ENCODE peak calls at places on chromosomes 12 and 14, in seven cellular contexts. C is endodermal cell, J is pancreas, F is neuronal stem cell, B is tibial nerve, O is transverse colon, N is OCI-LY7. D is an unnamed sample. For H3K9me3, the result is how much of the 10 kb centered on the place peaks cover.

GRCh38 chr12:111785651-111786050 is 18.9 kb downstream of the ALDH2 start:
- DNase-seq in C (no peak), B (no peak), N (no peak), F (no peak), J (no peak), O (no peak), D (no peak)

GRCh38 chr14:103118663-103119404 is 4.4 kb upstream of the TNFAIP2 start:
- DNase-seq in C (no peak), O (peak), B (peak), J (no peak), N (no peak), F (no peak), D (no peak)

GRCh38 chr14:89377544-89377943 is 39.5 kb downstream of the FOXN3 start:
- DNase-seq in O (no peak), N (no peak), C (no peak), J (no peak), F (no peak), B (no peak), D (no peak)

GRCh38 chr12:21773799-21774198 is 707 bp downstream of the KCNJ8 start:
- DNase-seq in F (no peak), J (no peak), O (no peak), N (no peak), C (no peak), B (no peak), D (no peak)

GRCh38 chr14:59189281-59189821 is 884 bp downstream of the DAAM1 start:
- DNase-seq in J (peak), N (peak), O (no peak), B (no peak), C (peak), F (peak), D (peak)

GRCh38 chr12:43551271-43551970 is 582 bp downstream of the ADAMTS20 start:
- DNase-seq in C (peak), O (no peak), J (no peak), N (no peak), F (peak), B (no peak), D (no peak)

GRCh38 chr14:101119830-101120571 is 216.5 kb upstream of the RTL1 start:
- DNase-seq in J (no peak), O (no peak), C (peak), F (no peak), N (no peak), B (peak), D (no peak)

GRCh38 chr12:63042646-63043045 is 107.7 kb upstream of the PPM1H start:
- DNase-seq in O (no peak), J (no peak), N (no peak), B (no peak), F (no peak), C (no peak), D (no peak)

GRCh38 chr14:104514156-104514848 is 65.3 kb upstream of the C14orf180 start:
- DNase-seq in O (no peak), J (peak), B (no peak), F (no peak), C (peak), N (no peak), D (no peak)

GRCh38 chr14:36915089-36915488 is 253.4 kb downstream of the PAX9 start:
- DNase-seq in O (no peak), J (no peak), N (no peak), C (no peak), B (no peak), F (no peak), D (no peak)

GRCh38 chr12:67758119-67758873 is 109.8 kb downstream of the DYRK2 start:
- DNase-seq in C (no peak), F (no peak), N (peak), O (no peak), J (no peak), B (no peak), D (no peak)

GRCh38 chr14:105472496-105472991 is 2.1 kb upstream of the CRIP2 start:
- DNase-seq in C (no peak), B (no peak), O (no peak), N (no peak), F (no peak), J (peak), D (no peak)

GRCh38 chr14:97978336-97978735 is 1181.2 kb downstream of the VRK1 start:
- DNase-seq in J (peak), B (peak), O (peak), N (no peak), F (peak), C (peak), D (peak)
- H3K4me3 ChIP-seq in J (peak), B (peak), O (peak), N (no peak), F (no peak), C (no peak), D (peak)

GRCh38 chr12:87652026-87652425 is 377.2 kb downstream of the C12orf50 start:
- DNase-seq in B (no peak), O (no peak), N (no peak), J (no peak), F (no peak), C (no peak), D (no peak)
- H3K9me3 ChIP-seq in B (under half), O (under half), N (under half), J (under half), F (under half), C (under half), D (under half)

GRCh38 chr12:57736743-57737466 is 1.6 kb downstream of the AGAP2 start:
- DNase-seq in C (peak), J (no peak), F (no peak), N (no peak), B (no peak), O (no peak), D (no peak)

GRCh38 chr12:57737467-57738141 is 938 bp downstream of the AGAP2 start:
- DNase-seq in N (no peak), O (no peak), J (no peak), B (no peak), F (no peak), C (peak), D (no peak)

GRCh38 chr12:57739387-57739786 is 845 bp upstream of the AGAP2 start:
- DNase-seq in O (no peak), F (no peak), C (no peak), N (no peak), J (no peak), B (no peak), D (no peak)

GRCh38 chr12:57738661-57739237 is at the start of gene AGAP2:
- DNase-seq in C (peak), N (no peak), F (no peak), J (no peak), O (no peak), B (no peak), D (no peak)

DNA sequence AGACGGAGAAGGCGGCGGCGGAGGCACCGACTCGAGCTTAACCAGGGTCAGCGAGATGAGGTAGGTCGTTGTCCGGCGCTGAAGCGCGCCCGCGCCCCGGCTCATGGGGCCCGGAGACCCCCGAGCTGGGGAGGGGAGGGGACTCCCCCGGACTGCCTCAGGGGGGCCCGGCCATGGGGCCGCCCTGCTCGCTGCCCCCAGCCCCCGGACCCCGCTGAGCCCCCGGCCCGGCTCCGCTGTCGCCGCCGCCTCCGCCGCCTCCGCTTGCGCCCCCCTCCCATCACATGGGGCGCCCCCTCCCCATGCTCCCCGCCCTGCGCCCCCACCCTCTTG is 434 bp downstream of the AGAP2 start:
- DNase-seq in C (no peak), N (no peak), B (no peak), F (no peak), O (no peak), J (no peak), D (no peak)
- H3K4me3 ChIP-seq in C (no peak), N (no peak), B (peak), F (peak), O (peak), J (peak), D (no peak)

DNA sequence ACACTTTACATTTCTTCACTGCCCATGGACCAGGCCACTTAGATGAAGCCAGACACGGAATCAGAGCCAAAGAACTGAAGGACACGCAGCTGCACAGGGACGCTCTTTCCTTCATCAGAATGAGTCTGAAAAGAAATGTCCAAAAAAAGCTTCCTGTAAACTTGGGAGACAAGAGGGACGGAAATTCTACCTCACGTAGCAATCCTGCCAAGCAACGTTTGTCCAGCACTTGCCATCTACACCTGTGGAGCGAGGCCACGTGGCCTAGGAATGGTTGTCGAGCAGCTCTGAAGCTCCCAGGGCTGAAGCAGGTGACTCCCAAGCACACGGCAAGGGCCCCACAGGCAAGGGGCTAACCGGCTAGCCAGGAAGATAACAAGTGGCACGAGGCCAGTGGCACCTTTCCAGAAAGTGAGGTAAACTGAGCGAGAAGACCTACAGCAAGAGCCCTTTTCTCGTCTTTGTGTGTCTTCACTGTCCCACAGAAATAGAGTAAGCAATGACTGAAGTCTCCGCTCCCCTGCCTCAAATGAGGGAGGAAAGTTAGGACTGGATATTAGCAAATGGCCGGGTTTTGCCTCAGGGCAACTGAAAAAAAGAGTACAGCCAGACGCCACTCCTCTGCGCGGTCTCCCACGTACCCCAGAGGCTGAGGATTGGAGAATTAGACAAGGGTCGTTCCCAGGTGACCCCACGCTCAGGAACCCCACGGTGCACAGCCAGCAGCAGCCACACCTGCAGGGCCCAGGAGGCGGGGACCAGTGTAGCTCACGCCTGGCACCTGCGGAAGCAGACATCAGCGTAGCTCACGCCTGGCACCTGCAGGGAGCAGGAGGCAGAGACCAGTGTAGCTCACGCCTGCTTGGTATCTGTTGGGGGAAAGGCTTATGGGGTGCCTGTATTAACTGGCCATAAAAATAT is 7.7 kb downstream of the ZNF605 start:
- DNase-seq in B (no peak), F (no peak), O (no peak), C (peak), J (no peak), N (no peak), D (no peak)
- H3K9me3 ChIP-seq in B (half or more), F (half or more), O (half or more), C (half or more), J (under half), N (under half), D (under half)

GRCh38 chr14:78767436-78767835 is 597.3 kb downstream of the NRXN3 start:
- DNase-seq in F (no peak), B (no peak), O (no peak), J (no peak), N (no peak), C (no peak), D (no peak)
- H3K4me3 ChIP-seq in F (no peak), B (no peak), O (no peak), J (no peak), N (no peak), C (no peak), D (no peak)

D was measured in CD4-positive, alpha-beta memory T cell.